ENCODE peak calls at places on chromosomes 6 and 20, in nine cellular contexts. F, W, G, D, R, N, Q, M and S are unnamed samples.

GRCh38 chr6:116165596-116165995 is 39.7 kb upstream of the COL10A1 start:
- DNase-seq in F (no peak), W (no peak), G (no peak), D (no peak), R (no peak), N (no peak), Q (no peak), M (no peak), S (no peak)

GRCh38 chr6:161211380-161212035 is 62.4 kb downstream of the AGPAT4 start:
- DNase-seq in F (no peak), W (no peak), G (no peak), D (no peak), R (no peak), N (no peak), Q (no peak), M (no peak), S (no peak)

GRCh38 chr6:68876792-68877493 is 241.9 kb downstream of the ADGRB3 start:
- DNase-seq in F (peak), W (no peak), G (no peak), D (peak), R (no peak), N (no peak), Q (no peak), M (no peak), S (no peak)

GRCh38 chr20:43914286-43914685 is 366 bp upstream of the TOX2 start:
- DNase-seq in F (no peak), W (no peak), G (no peak), D (peak), R (no peak), N (peak), Q (no peak), M (no peak), S (no peak)

GRCh38 chr6:44454198-44454597 is 66.7 kb downstream of the CDC5L start:
- DNase-seq in F (no peak), W (no peak), G (no peak), D (no peak), R (no peak), N (no peak), Q (no peak), M (no peak), S (no peak)

GRCh38 chr20:15240801-15241200 is 903.4 kb upstream of the FLRT3 start:
- DNase-seq in F (no peak), W (no peak), G (no peak), D (peak), R (no peak), N (no peak), Q (no peak), M (no peak), S (no peak)

GRCh38 chr6:158561938-158562337 is 2.0 kb downstream of the TMEM181 start:
- DNase-seq in F (no peak), W (no peak), G (no peak), D (no peak), R (no peak), N (no peak), Q (no peak), M (no peak), S (no peak)

GRCh38 chr6:12459945-12460800 is 170.0 kb downstream of the EDN1 start:
- DNase-seq in F (no peak), W (no peak), G (no peak), D (no peak), R (no peak), N (no peak), Q (no peak), M (no peak), S (no peak)

GRCh38 chr6:112640895-112641294 is 293.8 kb downstream of the RFPL4B start:
- DNase-seq in F (peak), W (no peak), G (peak), D (peak), R (no peak), N (no peak), Q (no peak), M (peak), S (no peak)

GRCh38 chr6:56652231-56652630 is 9.5 kb upstream of the DST start:
- DNase-seq in F (no peak), W (no peak), G (no peak), D (no peak), R (no peak), N (no peak), Q (no peak), M (no peak), S (no peak)

GRCh38 chr6:53437557-53438202 is 88.9 kb upstream of the ELOVL5 start:
- DNase-seq in F (peak), W (no peak), G (peak), D (peak), R (no peak), N (no peak), Q (no peak), M (peak), S (peak)

GRCh38 chr6:3987072-3987471 is 91.9 kb downstream of the FAM217A start:
- DNase-seq in F (no peak), W (no peak), G (peak), D (peak), R (no peak), N (peak), Q (no peak), M (no peak), S (peak)

GRCh38 chr6:403659-404655 is 12.4 kb downstream of the IRF4 start:
- DNase-seq in F (no peak), W (no peak), G (no peak), D (no peak), R (no peak), N (peak), Q (no peak), M (no peak), S (peak)

GRCh38 chr6:153272201-153272980 is 141.3 kb upstream of the RGS17 start:
- DNase-seq in F (no peak), W (no peak), G (no peak), D (no peak), R (no peak), N (no peak), Q (no peak), M (no peak), S (no peak)

GRCh38 chr6:87706187-87706966 is 4.3 kb upstream of the AKIRIN2 start:
- DNase-seq in F (no peak), W (no peak), G (no peak), D (peak), R (no peak), N (no peak), Q (no peak), M (peak), S (no peak)

GRCh38 chr6:106563614-106564013 is 65.7 kb downstream of the RTN4IP1 start:
- DNase-seq in F (no peak), W (no peak), G (no peak), D (no peak), R (no peak), N (no peak), Q (no peak), M (no peak), S (no peak)